ENCODE peak calls at places on chromosomes 5 and 9, in eight cellular contexts. H is heart left ventricle, Q is heart right ventricle, K is omental fat pad, C is K562, P is brain microvascular endothelial cell, V is astrocyte of the spinal cord, U is epithelial cell of esophagus. F is an unnamed sample.
A peak's percentile ranks its signal among the peaks of the same experiment; 100 is the strongest.

GRCh38 chr9:135614821-135615665 is 24.3 kb downstream of the GLT6D1 start:
- DNase-seq in H (no peak), Q (no peak), K (no peak), C (no peak), P (no peak), V (no peak), U (no peak), F (no peak)

GRCh38 chr9:136372561-136373299 is 739 bp downstream of the CARD9 start:
- DNase-seq in H (peak; percentile 60), Q (no peak), K (no peak), C (peak; percentile 79), P (peak; percentile 45), V (peak; percentile 66), U (peak; percentile 66), F (no peak)

GRCh38 chr9:90698874-90699440 is 56.3 kb upstream of the DIRAS2 start:
- DNase-seq in H (no peak), Q (no peak), K (no peak), C (no peak), P (no peak), V (no peak), U (peak; percentile 46), F (no peak)

GRCh38 chr5:110054240-110054639 is 364.5 kb downstream of the MAN2A1 start:
- DNase-seq in H (peak; percentile 35), Q (peak; percentile 25), K (no peak), C (peak; percentile 50), P (peak; percentile 81), V (peak; percentile 87), U (peak; percentile 88), F (no peak)

GRCh38 chr5:151670953-151671636 is 15.6 kb downstream of the SPARC start:
- DNase-seq in H (no peak), Q (no peak), K (no peak), C (no peak), P (no peak), V (no peak), U (peak; percentile 44), F (no peak)

GRCh38 chr5:170338933-170339779 is 41.6 kb upstream of the LCP2 start:
- DNase-seq in H (no peak), Q (no peak), K (no peak), C (peak; percentile 69), P (no peak), V (no peak), U (peak; percentile 5), F (no peak)

GRCh38 chr5:14450055-14450524 is 131.5 kb upstream of the OTULINL start:
- DNase-seq in H (peak; percentile 65), Q (peak; percentile 70), K (no peak), C (peak; percentile 5), P (peak; percentile 97), V (peak; percentile 90), U (no peak), F (no peak)

GRCh38 chr9:103661663-103662062 is 432.4 kb upstream of the SMC2 start:
- DNase-seq in H (no peak), Q (no peak), K (no peak), C (peak; percentile 8), P (no peak), V (no peak), U (no peak), F (no peak)

GRCh38 chr5:54651482-54652076 is 134.0 kb downstream of the SNX18 start:
- DNase-seq in H (peak; percentile 80), Q (peak; percentile 85), K (peak; percentile 65), C (no peak), P (peak; percentile 29), V (peak; percentile 50), U (peak; percentile 97), F (no peak)

GRCh38 chr5:59209758-59210359 is 627.0 kb downstream of the RAB3C start:
- DNase-seq in H (no peak), Q (no peak), K (no peak), C (no peak), P (no peak), V (peak; percentile 9), U (no peak), F (no peak)

GRCh38 chr5:134093351-134093750 is 21.1 kb upstream of the TCF7 start:
- DNase-seq in H (no peak), Q (no peak), K (no peak), C (no peak), P (no peak), V (no peak), U (no peak), F (no peak)

GRCh38 chr5:143205386-143205785 is 198.1 kb downstream of the NR3C1 start:
- DNase-seq in H (no peak), Q (no peak), K (no peak), C (no peak), P (peak; percentile 92), V (peak; percentile 93), U (peak; percentile 94), F (no peak)

GRCh38 chr5:82023530-82024095 is 51.8 kb downstream of the ATG10 start:
- DNase-seq in H (no peak), Q (no peak), K (no peak), C (no peak), P (no peak), V (no peak), U (no peak), F (no peak)

GRCh38 chr5:72531496-72532190 is 24.4 kb upstream of the ZNF366 start:
- DNase-seq in H (no peak), Q (no peak), K (no peak), C (no peak), P (no peak), V (peak; percentile 31), U (no peak), F (no peak)

GRCh38 chr9:86721843-86722705 is 225.2 kb downstream of the GAS1 start:
- DNase-seq in H (peak; percentile 45), Q (peak; percentile 51), K (no peak), C (no peak), P (peak; percentile 60), V (peak; percentile 87), U (peak; percentile 80), F (no peak)

GRCh38 chr9:89756891-89757537 is 152.2 kb downstream of the GADD45G start:
- DNase-seq in H (peak; percentile 64), Q (peak; percentile 65), K (no peak), C (no peak), P (no peak), V (no peak), U (no peak), F (no peak)

GRCh38 chr9:109088221-109088620 is 31.5 kb downstream of the TMEM245 start:
- DNase-seq in H (no peak), Q (no peak), K (no peak), C (no peak), P (no peak), V (no peak), U (no peak), F (no peak)

GRCh38 chr5:120532835-120533234 is 68.7 kb downstream of the PRR16 start:
- DNase-seq in H (no peak), Q (no peak), K (no peak), C (peak; percentile 57), P (no peak), V (no peak), U (no peak), F (no peak)
- TF ChIP-seq CTCF in H (no peak), Q (no peak), K (no peak), C (peak; percentile 43), P (peak; percentile 70), V (peak; percentile 45), U (peak; percentile 6), F (peak; percentile 12)

GRCh38 chr5:41641621-41642020 is 131.2 kb upstream of the PLCXD3 start:
- DNase-seq in H (no peak), Q (no peak), K (no peak), C (no peak), P (no peak), V (peak; percentile 15), U (peak; percentile 6), F (no peak)

GRCh38 chr5:41638685-41639084 is 128.3 kb upstream of the PLCXD3 start:
- DNase-seq in H (no peak), Q (no peak), K (no peak), C (no peak), P (no peak), V (no peak), U (no peak), F (no peak)

GRCh38 chr5:41637869-41638268 is 127.5 kb upstream of the PLCXD3 start:
- DNase-seq in H (no peak), Q (no peak), K (no peak), C (no peak), P (no peak), V (no peak), U (no peak), F (no peak)

GRCh38 chr5:41637424-41637823 is 127.0 kb upstream of the PLCXD3 start:
- DNase-seq in H (no peak), Q (no peak), K (no peak), C (no peak), P (no peak), V (no peak), U (no peak), F (no peak)

GRCh38 chr5:41636605-41637004 is 126.2 kb upstream of the PLCXD3 start:
- DNase-seq in H (no peak), Q (no peak), K (no peak), C (peak; percentile 23), P (peak; percentile 47), V (peak; percentile 21), U (peak; percentile 38), F (no peak)
- TF ChIP-seq CTCF in H (peak; percentile 23), Q (peak; percentile 21), K (no peak), C (peak; percentile 41), P (peak; percentile 56), V (peak; percentile 51), U (peak; percentile 52), F (no peak)

DNA sequence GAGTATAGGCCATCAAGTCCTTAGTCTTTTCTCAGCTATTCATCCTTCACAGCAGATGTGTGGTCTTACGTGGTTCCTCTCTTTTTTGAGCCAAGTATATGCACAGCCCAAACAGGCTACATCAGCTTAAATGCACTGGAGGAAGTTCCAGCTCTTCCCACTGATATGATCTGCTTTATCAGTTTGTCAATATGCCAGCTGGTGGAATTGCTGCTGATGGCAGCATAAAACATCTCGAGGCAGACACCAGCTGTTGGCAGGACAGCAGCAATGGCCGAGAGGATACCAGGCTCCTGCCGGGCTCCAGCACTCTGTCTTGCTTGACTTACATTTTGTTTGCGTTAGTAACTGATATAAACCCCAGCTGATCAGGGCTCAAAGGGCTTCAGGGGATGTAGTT is 143.4 kb downstream of the TENT4A start:
- DNase-seq in H (no peak), Q (no peak), K (no peak), C (no peak), P (no peak), V (no peak), U (no peak), F (no peak)
- TF ChIP-seq CTCF in H (no peak), Q (no peak), K (no peak), C (no peak), P (no peak), V (no peak), U (no peak), F (no peak)

DNA sequence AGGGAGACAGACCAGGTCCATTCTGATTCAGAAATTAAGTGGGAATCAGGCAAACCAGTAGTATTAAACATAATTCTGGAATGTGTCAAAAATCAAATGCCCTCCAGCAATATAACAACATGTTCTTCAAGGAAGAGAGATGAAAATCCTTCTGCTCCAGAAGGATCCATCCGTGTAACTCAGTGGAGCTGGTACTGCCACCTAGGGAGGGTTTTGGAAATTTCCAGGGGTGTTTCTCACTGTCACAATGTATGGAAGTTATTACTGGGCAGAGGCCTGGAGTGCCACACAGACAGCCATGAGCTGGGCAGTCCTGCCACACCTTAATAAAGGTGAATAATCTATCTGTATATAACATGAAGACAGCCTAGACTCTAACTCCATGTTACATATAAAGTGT is 87.5 kb downstream of the TTLL11 start:
- DNase-seq in H (no peak), Q (no peak), K (no peak), C (peak; percentile 14), P (peak; percentile 20), V (peak; percentile 26), U (peak; percentile 58), F (no peak)
- TF ChIP-seq CTCF in H (no peak), Q (peak; percentile 34), K (no peak), C (peak; percentile 50), P (peak; percentile 77), V (peak; percentile 69), U (peak; percentile 76), F (peak; percentile 35)

GRCh38 chr5:131563434-131564228 is 71.4 kb downstream of the RAPGEF6 start:
- DNase-seq in H (no peak), Q (no peak), K (no peak), C (peak; percentile 30), P (no peak), V (no peak), U (no peak), F (no peak)
- TF ChIP-seq CTCF in H (no peak), Q (no peak), K (no peak), C (peak; percentile 36), P (peak; percentile 27), V (no peak), U (peak; percentile 7), F (no peak)

F was measured in D721Med.